ENCODE peak calls at places on chromosomes 12 and 14, in four cellular contexts. W is effector memory CD8-positive, alpha-beta T cell; U is CD4-positive, alpha-beta T cell; T is RKO. P is an unnamed sample.
A peak's percentile ranks its signal among the peaks of the same experiment; 100 is the strongest.

GRCh38 chr14:96090441-96091148 is 51.4 kb downstream of the C14orf132 start:
- DNase-seq in W (no peak), U (no peak), T (no peak), P (peak; percentile 30)

GRCh38 chr12:110582286-110583136 is 607 bp downstream of the PPTC7 start:
- DNase-seq in W (peak; percentile 69), U (peak; percentile 69), T (peak; percentile 56), P (no peak)

GRCh38 chr12:114405449-114406271 is at the start of gene TBX5:
- DNase-seq in W (no peak), U (no peak), T (no peak), P (no peak)

GRCh38 chr12:70982991-70983390 is 62.5 kb upstream of the PTPRR start:
- DNase-seq in W (no peak), U (no peak), T (no peak), P (no peak)

GRCh38 chr12:63955831-63956685 is 111.6 kb downstream of the SRGAP1 start:
- DNase-seq in W (no peak), U (no peak), T (no peak), P (no peak)

GRCh38 chr12:40171501-40171900 is 53.3 kb upstream of the LRRK2 start:
- DNase-seq in W (no peak), U (no peak), T (no peak), P (no peak)

GRCh38 chr14:24364841-24365240 is 3.1 kb upstream of the NFATC4 start:
- DNase-seq in W (no peak), U (no peak), T (no peak), P (no peak)

GRCh38 chr14:52399104-52399503 is 85.0 kb downstream of the PTGER2 start:
- DNase-seq in W (no peak), U (no peak), T (no peak), P (no peak)

GRCh38 chr12:57810450-57810849 is 8.1 kb downstream of the AVIL start:
- DNase-seq in W (no peak), U (no peak), T (peak; percentile 34), P (no peak)

GRCh38 chr12:11482955-11483354 is 87.6 kb upstream of the PRB2 start:
- DNase-seq in W (no peak), U (no peak), T (no peak), P (no peak)

GRCh38 chr14:100004392-100004791 is 60.8 kb upstream of the EVL start:
- DNase-seq in W (no peak), U (no peak), T (peak; percentile 7), P (no peak)

GRCh38 chr12:11805043-11805442 is 155.6 kb downstream of the ETV6 start:
- DNase-seq in W (no peak), U (no peak), T (no peak), P (no peak)

GRCh38 chr14:95361373-95362179 is 41.9 kb upstream of the CLMN start:
- DNase-seq in W (no peak), U (peak; percentile 7), T (no peak), P (peak; percentile 10)

GRCh38 chr14:102914474-102915291 is 7.8 kb upstream of the AMN start:
- DNase-seq in W (no peak), U (no peak), T (no peak), P (no peak)

GRCh38 chr14:75561013-75561432 is 17.4 kb upstream of the FLVCR2 start:
- DNase-seq in W (peak; percentile 51), U (peak; percentile 29), T (peak; percentile 72), P (peak; percentile 43)

GRCh38 chr12:113700943-113701342 is 229.3 kb upstream of the LHX5 start:
- DNase-seq in W (no peak), U (no peak), T (peak; percentile 12), P (peak; percentile 10)

GRCh38 chr14:65499138-65499537 is 86.6 kb downstream of the FUT8 start:
- DNase-seq in W (no peak), U (no peak), T (no peak), P (no peak)

GRCh38 chr12:131604146-131604844 is 106.6 kb upstream of the SFSWAP start:
- DNase-seq in W (peak; percentile 45), U (peak; percentile 53), T (no peak), P (no peak)

GRCh38 chr14:36605506-36605857 is 23.1 kb upstream of the NKX2-8 start:
- DNase-seq in W (no peak), U (no peak), T (peak; percentile 36), P (no peak)

GRCh38 chr12:12126551-12126950 is 55.8 kb downstream of the BCL2L14 start:
- DNase-seq in W (no peak), U (no peak), T (no peak), P (no peak)

GRCh38 chr12:128026696-128027574 is 240.0 kb upstream of the TMEM132C start:
- DNase-seq in W (no peak), U (no peak), T (no peak), P (no peak)

GRCh38 chr12:47997321-47997720 is 7.0 kb downstream of the COL2A1 start:
- DNase-seq in W (no peak), U (no peak), T (no peak), P (no peak)

GRCh38 chr12:99154264-99154982 is 493.1 kb upstream of the GARIN6 start:
- DNase-seq in W (no peak), U (no peak), T (no peak), P (no peak)

GRCh38 chr12:127503221-127503620 is 763.7 kb upstream of the TMEM132C start:
- DNase-seq in W (no peak), U (no peak), T (no peak), P (no peak)

GRCh38 chr12:10363922-10364838 is 25.7 kb downstream of the KLRK1 start:
- DNase-seq in W (no peak), U (peak; percentile 20), T (peak; percentile 50), P (no peak)

GRCh38 chr14:71574976-71575375 is 357.3 kb upstream of the RGS6 start:
- DNase-seq in W (no peak), U (no peak), T (no peak), P (peak; percentile 73)

GRCh38 chr14:61472025-61472672 is 150.8 kb downstream of the PRKCH start:
- DNase-seq in W (peak; percentile 40), U (peak; percentile 49), T (peak; percentile 16), P (peak; percentile 70)

GRCh38 chr12:16581416-16581815 is 24.5 kb downstream of the LMO3 start:
- DNase-seq in W (no peak), U (no peak), T (no peak), P (no peak)